ENCODE peak calls at places on chromosome 10, in eight cellular contexts. One of them, this sample, is unnamed.

GRCh38 chr10:14748471-14748870 is 26.2 kb downstream of the FAM107B start:
- DNase-seq in A549: no peak
- DNase-seq in cardiac muscle cell: no peak
- DNase-seq in heart left ventricle: no peak
- DNase-seq in neural crest cell: no peak
- DNase-seq in cardiac fibroblast: peak
- DNase-seq in Panc1: no peak
- DNase-seq in GM12865: peak
- DNase-seq in this sample: no peak

GRCh38 chr10:15609291-15609690 is 110.4 kb downstream of the ITGA8 start:
- DNase-seq in A549: no peak
- DNase-seq in cardiac muscle cell: no peak
- DNase-seq in heart left ventricle: no peak
- DNase-seq in neural crest cell: no peak
- DNase-seq in cardiac fibroblast: no peak
- DNase-seq in Panc1: no peak
- DNase-seq in GM12865: no peak
- DNase-seq in this sample: no peak

GRCh38 chr10:25978771-25979170 is 44.7 kb downstream of the MYO3A start:
- DNase-seq in A549: no peak
- DNase-seq in cardiac muscle cell: no peak
- DNase-seq in heart left ventricle: no peak
- DNase-seq in neural crest cell: no peak
- DNase-seq in cardiac fibroblast: peak
- DNase-seq in Panc1: no peak
- DNase-seq in GM12865: no peak
- DNase-seq in this sample: no peak

GRCh38 chr10:6755891-6756460 is 175.9 kb upstream of the PRKCQ start:
- DNase-seq in A549: no peak
- DNase-seq in cardiac muscle cell: no peak
- DNase-seq in heart left ventricle: no peak
- DNase-seq in neural crest cell: no peak
- DNase-seq in cardiac fibroblast: peak
- DNase-seq in Panc1: no peak
- DNase-seq in GM12865: peak
- DNase-seq in this sample: no peak

GRCh38 chr10:126571203-126571602 is 99.3 kb downstream of the C10orf90 start:
- DNase-seq in A549: no peak
- DNase-seq in cardiac muscle cell: no peak
- DNase-seq in heart left ventricle: no peak
- DNase-seq in neural crest cell: no peak
- DNase-seq in cardiac fibroblast: no peak
- DNase-seq in Panc1: no peak
- DNase-seq in GM12865: no peak
- DNase-seq in this sample: no peak

GRCh38 chr10:84715911-84716310 is 387.5 kb downstream of the CCSER2 start:
- DNase-seq in A549: peak
- DNase-seq in cardiac muscle cell: peak
- DNase-seq in heart left ventricle: no peak
- DNase-seq in neural crest cell: peak
- DNase-seq in cardiac fibroblast: peak
- DNase-seq in Panc1: peak
- DNase-seq in GM12865: peak
- DNase-seq in this sample: no peak

GRCh38 chr10:17428616-17429097 is 25.7 kb downstream of the ST8SIA6 start:
- DNase-seq in A549: no peak
- DNase-seq in cardiac muscle cell: no peak
- DNase-seq in heart left ventricle: no peak
- DNase-seq in neural crest cell: no peak
- DNase-seq in cardiac fibroblast: no peak
- DNase-seq in Panc1: no peak
- DNase-seq in GM12865: peak
- DNase-seq in this sample: no peak

GRCh38 chr10:52318822-52319464 is 4.9 kb downstream of the DKK1 start:
- DNase-seq in A549: peak
- DNase-seq in cardiac muscle cell: no peak
- DNase-seq in heart left ventricle: no peak
- DNase-seq in neural crest cell: no peak
- DNase-seq in cardiac fibroblast: peak
- DNase-seq in Panc1: peak
- DNase-seq in GM12865: no peak
- DNase-seq in this sample: no peak

GRCh38 chr10:11934262-11934661 is 108.3 kb downstream of the UPF2 start:
- DNase-seq in A549: no peak
- DNase-seq in cardiac muscle cell: no peak
- DNase-seq in heart left ventricle: no peak
- DNase-seq in neural crest cell: no peak
- DNase-seq in cardiac fibroblast: peak
- DNase-seq in Panc1: no peak
- DNase-seq in GM12865: no peak
- DNase-seq in this sample: no peak

GRCh38 chr10:29658984-29659769 is 24.4 kb upstream of the SVIL start:
- DNase-seq in A549: peak
- DNase-seq in cardiac muscle cell: no peak
- DNase-seq in heart left ventricle: no peak
- DNase-seq in neural crest cell: no peak
- DNase-seq in cardiac fibroblast: peak
- DNase-seq in Panc1: peak
- DNase-seq in GM12865: peak
- DNase-seq in this sample: peak

GRCh38 chr10:120048358-120048757 is 155.8 kb downstream of the SEC23IP start:
- DNase-seq in A549: no peak
- DNase-seq in cardiac muscle cell: no peak
- DNase-seq in heart left ventricle: no peak
- DNase-seq in neural crest cell: no peak
- DNase-seq in cardiac fibroblast: no peak
- DNase-seq in Panc1: no peak
- DNase-seq in GM12865: no peak
- DNase-seq in this sample: no peak
- TF ChIP-seq CTCF in A549: no peak
- TF ChIP-seq CTCF in cardiac muscle cell: no peak
- TF ChIP-seq CTCF in heart left ventricle: no peak
- TF ChIP-seq CTCF in neural crest cell: no peak
- TF ChIP-seq CTCF in cardiac fibroblast: no peak
- TF ChIP-seq CTCF in Panc1: no peak
- TF ChIP-seq CTCF in GM12865: no peak
- TF ChIP-seq CTCF in this sample: no peak

GRCh38 chr10:22369433-22370072 is 24.3 kb downstream of the SPAG6 start:
- DNase-seq in A549: no peak
- DNase-seq in cardiac muscle cell: no peak
- DNase-seq in heart left ventricle: no peak
- DNase-seq in neural crest cell: no peak
- DNase-seq in cardiac fibroblast: peak
- DNase-seq in Panc1: peak
- DNase-seq in GM12865: peak
- DNase-seq in this sample: peak
- TF ChIP-seq CTCF in A549: no peak
- TF ChIP-seq CTCF in cardiac muscle cell: no peak
- TF ChIP-seq CTCF in heart left ventricle: no peak
- TF ChIP-seq CTCF in neural crest cell: no peak
- TF ChIP-seq CTCF in cardiac fibroblast: no peak
- TF ChIP-seq CTCF in Panc1: no peak
- TF ChIP-seq CTCF in GM12865: no peak
- TF ChIP-seq CTCF in this sample: no peak

GRCh38 chr10:97673736-97674525 is 13.1 kb downstream of the AVPI1 start:
- DNase-seq in A549: no peak
- DNase-seq in cardiac muscle cell: no peak
- DNase-seq in heart left ventricle: no peak
- DNase-seq in neural crest cell: no peak
- DNase-seq in cardiac fibroblast: peak
- DNase-seq in Panc1: no peak
- DNase-seq in GM12865: no peak
- DNase-seq in this sample: peak

GRCh38 chr10:97679594-97679993 is 7.4 kb downstream of the AVPI1 start:
- DNase-seq in A549: no peak
- DNase-seq in cardiac muscle cell: no peak
- DNase-seq in heart left ventricle: no peak
- DNase-seq in neural crest cell: no peak
- DNase-seq in cardiac fibroblast: no peak
- DNase-seq in Panc1: no peak
- DNase-seq in GM12865: no peak
- DNase-seq in this sample: no peak

GRCh38 chr10:97682042-97682441 is 5.0 kb downstream of the AVPI1 start:
- DNase-seq in A549: no peak
- DNase-seq in cardiac muscle cell: no peak
- DNase-seq in heart left ventricle: no peak
- DNase-seq in neural crest cell: no peak
- DNase-seq in cardiac fibroblast: no peak
- DNase-seq in Panc1: no peak
- DNase-seq in GM12865: no peak
- DNase-seq in this sample: no peak

GRCh38 chr10:97676770-97677581 is 10.1 kb downstream of the AVPI1 start:
- DNase-seq in A549: peak
- DNase-seq in cardiac muscle cell: peak
- DNase-seq in heart left ventricle: no peak
- DNase-seq in neural crest cell: no peak
- DNase-seq in cardiac fibroblast: peak
- DNase-seq in Panc1: peak
- DNase-seq in GM12865: peak
- DNase-seq in this sample: no peak
- TF ChIP-seq CTCF in A549: peak
- TF ChIP-seq CTCF in cardiac muscle cell: peak
- TF ChIP-seq CTCF in heart left ventricle: peak
- TF ChIP-seq CTCF in neural crest cell: peak
- TF ChIP-seq CTCF in cardiac fibroblast: peak
- TF ChIP-seq CTCF in Panc1: peak
- TF ChIP-seq CTCF in GM12865: peak
- TF ChIP-seq CTCF in this sample: peak

GRCh38 chr10:91167406-91167805 is 53.1 kb upstream of the PCGF5 start:
- DNase-seq in A549: no peak
- DNase-seq in cardiac muscle cell: no peak
- DNase-seq in heart left ventricle: no peak
- DNase-seq in neural crest cell: no peak
- DNase-seq in cardiac fibroblast: no peak
- DNase-seq in Panc1: no peak
- DNase-seq in GM12865: no peak
- DNase-seq in this sample: no peak
- TF ChIP-seq CTCF in A549: no peak
- TF ChIP-seq CTCF in cardiac muscle cell: no peak
- TF ChIP-seq CTCF in heart left ventricle: no peak
- TF ChIP-seq CTCF in neural crest cell: no peak
- TF ChIP-seq CTCF in cardiac fibroblast: no peak
- TF ChIP-seq CTCF in Panc1: no peak
- TF ChIP-seq CTCF in GM12865: no peak
- TF ChIP-seq CTCF in this sample: no peak

GRCh38 chr10:110872145-110872983 is 636 bp downstream of the PDCD4 start:
- DNase-seq in A549: peak
- DNase-seq in cardiac muscle cell: peak
- DNase-seq in heart left ventricle: peak
- DNase-seq in neural crest cell: peak
- DNase-seq in cardiac fibroblast: peak
- DNase-seq in Panc1: no peak
- DNase-seq in GM12865: peak
- DNase-seq in this sample: peak
- TF ChIP-seq CTCF in A549: peak
- TF ChIP-seq CTCF in cardiac muscle cell: no peak
- TF ChIP-seq CTCF in heart left ventricle: no peak
- TF ChIP-seq CTCF in neural crest cell: no peak
- TF ChIP-seq CTCF in cardiac fibroblast: peak
- TF ChIP-seq CTCF in Panc1: peak
- TF ChIP-seq CTCF in GM12865: peak
- TF ChIP-seq CTCF in this sample: peak

GRCh38 chr10:42836771-42837468 is 54.3 kb downstream of the BMS1 start:
- DNase-seq in A549: peak
- DNase-seq in cardiac muscle cell: peak
- DNase-seq in heart left ventricle: no peak
- DNase-seq in neural crest cell: no peak
- DNase-seq in cardiac fibroblast: peak
- DNase-seq in Panc1: no peak
- DNase-seq in GM12865: no peak
- DNase-seq in this sample: no peak
- TF ChIP-seq CTCF in A549: no peak
- TF ChIP-seq CTCF in cardiac muscle cell: peak
- TF ChIP-seq CTCF in heart left ventricle: no peak
- TF ChIP-seq CTCF in neural crest cell: no peak
- TF ChIP-seq CTCF in cardiac fibroblast: peak
- TF ChIP-seq CTCF in Panc1: peak
- TF ChIP-seq CTCF in GM12865: no peak
- TF ChIP-seq CTCF in this sample: no peak